ENCODE peak calls at places on chromosomes 13 and 19, in four cellular contexts. One of them, this sample, is unnamed.

GRCh38 chr19:9986787-9987281 is 23.5 kb downstream of the COL5A3 start:
- DNase-seq in ovary: peak; percentile 56
- DNase-seq in aorta: peak; percentile 69
- DNase-seq in hepatocyte: no peak
- DNase-seq in this sample: no peak

GRCh38 chr19:35963514-35963913 is 27.3 kb downstream of the LRFN3 start:
- DNase-seq in hepatocyte: peak; percentile 86
- DNase-seq in aorta: no peak
- DNase-seq in ovary: peak; percentile 63
- DNase-seq in this sample: peak; percentile 75

GRCh38 chr13:23868521-23868920 is 20.7 kb downstream of the MIPEP start:
- DNase-seq in aorta: no peak
- DNase-seq in hepatocyte: no peak
- DNase-seq in ovary: no peak
- DNase-seq in this sample: no peak

GRCh38 chr13:106513025-106513424 is 22.4 kb downstream of the EFNB2 start:
- DNase-seq in hepatocyte: no peak
- DNase-seq in ovary: no peak
- DNase-seq in aorta: no peak
- DNase-seq in this sample: no peak

GRCh38 chr13:33015791-33016323 is 366 bp upstream of the KL start:
- DNase-seq in aorta: no peak
- DNase-seq in hepatocyte: peak; percentile 36
- DNase-seq in ovary: peak; percentile 44
- DNase-seq in this sample: no peak

GRCh38 chr13:42478531-42479156 is 95.3 kb upstream of the TNFSF11 start:
- DNase-seq in aorta: no peak
- DNase-seq in ovary: no peak
- DNase-seq in hepatocyte: peak; percentile 32
- DNase-seq in this sample: no peak

GRCh38 chr13:48094404-48094780 is 512 bp downstream of the MED4 start:
- DNase-seq in hepatocyte: no peak
- DNase-seq in aorta: no peak
- DNase-seq in ovary: no peak
- DNase-seq in this sample: peak; percentile 40

GRCh38 chr13:51697181-51697580 is 106.8 kb downstream of the DHRS12 start:
- DNase-seq in hepatocyte: no peak
- DNase-seq in ovary: no peak
- DNase-seq in aorta: no peak
- DNase-seq in this sample: no peak

GRCh38 chr13:30409911-30410704 is 12.2 kb upstream of the UBE2L5 start:
- DNase-seq in ovary: peak; percentile 44
- DNase-seq in hepatocyte: peak; percentile 41
- DNase-seq in aorta: peak; percentile 62
- DNase-seq in this sample: no peak

GRCh38 chr13:52061587-52061986 is 37.1 kb downstream of the UTP14C start:
- DNase-seq in ovary: no peak
- DNase-seq in aorta: no peak
- DNase-seq in hepatocyte: no peak
- DNase-seq in this sample: no peak

GRCh38 chr13:69857188-69857821 is 250.3 kb upstream of the ATXN8OS start:
- DNase-seq in hepatocyte: peak; percentile 83
- DNase-seq in ovary: no peak
- DNase-seq in aorta: no peak
- DNase-seq in this sample: no peak

GRCh38 chr19:1125601-1126533 is 22.1 kb downstream of the GPX4 start:
- DNase-seq in ovary: no peak
- DNase-seq in aorta: peak; percentile 78
- DNase-seq in hepatocyte: no peak
- DNase-seq in this sample: no peak

GRCh38 chr13:98586400-98587144 is 9.7 kb upstream of the STK24 start:
- DNase-seq in ovary: no peak
- DNase-seq in aorta: no peak
- DNase-seq in hepatocyte: no peak
- DNase-seq in this sample: no peak

GRCh38 chr13:30456290-30456689 is 9.4 kb downstream of the HMGB1 start:
- DNase-seq in hepatocyte: no peak
- DNase-seq in aorta: no peak
- DNase-seq in ovary: no peak
- DNase-seq in this sample: no peak

GRCh38 chr19:43532571-43532961 is 422 bp upstream of the ZNF575 start:
- DNase-seq in aorta: peak; percentile 76
- DNase-seq in ovary: peak; percentile 69
- DNase-seq in hepatocyte: no peak
- DNase-seq in this sample: no peak

GRCh38 chr13:52999093-52999696 is 29.4 kb upstream of the OLFM4 start:
- DNase-seq in ovary: no peak
- DNase-seq in hepatocyte: no peak
- DNase-seq in aorta: no peak
- DNase-seq in this sample: no peak

GRCh38 chr19:11023016-11023415 is 62.2 kb downstream of the SMARCA4 start:
- DNase-seq in hepatocyte: no peak
- DNase-seq in ovary: no peak
- DNase-seq in aorta: no peak
- DNase-seq in this sample: no peak

GRCh38 chr13:110398564-110399507 is 91.8 kb downstream of the COL4A2 start:
- DNase-seq in ovary: no peak
- DNase-seq in aorta: peak; percentile 28
- DNase-seq in hepatocyte: no peak
- DNase-seq in this sample: no peak

GRCh38 chr19:12331211-12331941 is 2.1 kb downstream of the ZNF563 start:
- DNase-seq in hepatocyte: peak; percentile 66
- DNase-seq in ovary: no peak
- DNase-seq in aorta: no peak
- DNase-seq in this sample: no peak

GRCh38 chr19:35715355-35715809 is 2.4 kb upstream of the KMT2B start:
- DNase-seq in ovary: no peak
- DNase-seq in hepatocyte: no peak
- DNase-seq in aorta: no peak
- DNase-seq in this sample: no peak

GRCh38 chr19:47227347-47228167 is 3.4 kb downstream of the BBC3 start:
- DNase-seq in hepatocyte: peak; percentile 92
- DNase-seq in ovary: peak; percentile 87
- DNase-seq in aorta: peak; percentile 97
- DNase-seq in this sample: peak; percentile 92

GRCh38 chr19:17246681-17247425 is 1.1 kb upstream of the NR2F6 start:
- DNase-seq in ovary: no peak
- DNase-seq in hepatocyte: peak; percentile 77
- DNase-seq in aorta: no peak
- DNase-seq in this sample: no peak

GRCh38 chr13:96898212-96898611 is 96.1 kb downstream of the OXGR1 start:
- DNase-seq in hepatocyte: no peak
- DNase-seq in ovary: no peak
- DNase-seq in aorta: no peak
- DNase-seq in this sample: no peak

DNA sequence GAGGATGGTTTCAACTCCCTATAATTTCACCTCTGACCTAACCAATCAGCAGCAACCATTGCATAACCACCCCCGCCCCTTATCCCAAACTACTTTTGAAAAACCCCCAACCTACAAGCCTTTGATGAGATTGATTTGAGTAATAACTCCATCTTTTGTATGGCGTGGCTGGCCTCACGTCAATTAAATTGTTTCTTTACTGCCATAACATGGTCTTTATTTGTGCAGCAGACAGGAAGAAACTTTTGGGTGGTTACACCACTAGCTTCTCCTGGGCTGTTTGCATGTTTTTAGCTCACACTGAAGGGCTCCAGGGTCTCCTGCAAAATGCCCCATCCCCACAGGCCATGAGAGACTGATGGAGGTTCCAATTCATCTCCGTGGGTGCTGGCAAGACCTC is 34.0 kb upstream of the PEG3 start:
- DNase-seq in aorta: no peak
- DNase-seq in hepatocyte: no peak
- DNase-seq in ovary: no peak
- DNase-seq in this sample: no peak
- H3K9me3 ChIP-seq in aorta: peaks cover 7% of the 10 kb centered on the region
- H3K9me3 ChIP-seq in hepatocyte: no peaks in the 10 kb centered on the region
- H3K9me3 ChIP-seq in ovary: no peaks in the 10 kb centered on the region
- H3K9me3 ChIP-seq in this sample: peaks cover 16% of the 10 kb centered on the region

DNA sequence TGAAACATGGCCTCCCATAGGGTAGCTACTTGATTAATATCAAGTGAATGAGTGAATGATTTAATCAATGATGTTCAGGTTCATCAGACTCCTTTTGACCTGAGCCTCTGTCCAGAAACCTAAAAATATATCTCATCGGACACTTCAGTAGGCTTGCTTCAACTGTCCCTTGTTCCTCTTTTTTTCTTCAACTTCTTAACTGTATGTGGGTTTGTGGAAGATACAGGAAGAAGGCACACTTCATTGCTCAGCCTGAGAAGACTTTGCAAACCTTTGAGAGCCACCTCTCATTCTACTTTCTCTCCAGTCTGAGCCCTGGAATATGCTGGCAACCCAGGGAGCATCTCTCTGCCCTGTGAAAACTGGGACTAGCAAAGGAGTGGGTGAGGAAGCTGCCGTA is 557.0 kb downstream of the FGF9 start:
- DNase-seq in hepatocyte: no peak
- DNase-seq in ovary: no peak
- DNase-seq in aorta: no peak
- DNase-seq in this sample: no peak
- H3K4me1 ChIP-seq in hepatocyte: no peaks in the 10 kb centered on the region
- H3K4me1 ChIP-seq in ovary: no peaks in the 10 kb centered on the region
- H3K4me1 ChIP-seq in aorta: no peaks in the 10 kb centered on the region
- H3K4me1 ChIP-seq in this sample: no peaks in the 10 kb centered on the region

GRCh38 chr13:94708031-94708571 is 4.2 kb downstream of the SOX21 start:
- DNase-seq in ovary: no peak
- DNase-seq in aorta: no peak
- DNase-seq in hepatocyte: no peak
- DNase-seq in this sample: peak; percentile 35
- H3K4me3 ChIP-seq in ovary: no peak overlapping the region
- H3K4me3 ChIP-seq in aorta: no peak overlapping the region
- H3K4me3 ChIP-seq in hepatocyte: no peak overlapping the region
- H3K4me3 ChIP-seq in this sample: peak overlapping the region; percentile 46

DNA sequence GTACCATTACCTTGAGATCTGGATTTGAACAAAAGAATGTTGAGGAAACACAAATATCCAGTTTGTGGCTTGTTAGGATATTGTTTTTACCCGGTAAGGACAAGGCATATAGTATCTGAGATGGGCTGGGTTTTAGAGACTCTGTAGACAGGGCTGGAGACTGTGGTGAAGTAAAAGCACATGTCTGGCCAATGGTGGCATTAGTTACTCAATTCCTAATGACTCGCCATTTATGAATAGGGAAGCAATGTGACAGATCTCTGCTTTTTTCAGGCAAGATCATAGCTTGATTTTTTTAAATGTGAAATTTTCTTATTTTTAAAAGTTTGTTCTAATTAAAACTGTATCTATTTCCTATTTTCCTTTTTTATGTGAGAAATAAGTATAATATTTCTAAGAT is 371.1 kb upstream of the SPRY2 start:
- DNase-seq in aorta: no peak
- DNase-seq in hepatocyte: no peak
- DNase-seq in ovary: no peak
- DNase-seq in this sample: no peak
- H3K9me3 ChIP-seq in aorta: no peaks in the 10 kb centered on the region
- H3K9me3 ChIP-seq in hepatocyte: no peaks in the 10 kb centered on the region
- H3K9me3 ChIP-seq in ovary: no peaks in the 10 kb centered on the region
- H3K9me3 ChIP-seq in this sample: no peaks in the 10 kb centered on the region

GRCh38 chr19:4390862-4391693 is 9.3 kb downstream of the SH3GL1 start:
- DNase-seq in aorta: no peak
- DNase-seq in ovary: no peak
- DNase-seq in hepatocyte: peak; percentile 76
- DNase-seq in this sample: peak; percentile 23

GRCh38 chr19:4391701-4392543 is 8.4 kb downstream of the SH3GL1 start:
- DNase-seq in ovary: no peak
- DNase-seq in aorta: no peak
- DNase-seq in hepatocyte: no peak
- DNase-seq in this sample: peak; percentile 87

GRCh38 chr19:4389064-4389375 is 11.3 kb downstream of the SH3GL1 start:
- DNase-seq in ovary: no peak
- DNase-seq in hepatocyte: no peak
- DNase-seq in aorta: no peak
- DNase-seq in this sample: no peak

GRCh38 chr19:4389511-4390016 is 10.8 kb downstream of the SH3GL1 start:
- DNase-seq in hepatocyte: no peak
- DNase-seq in ovary: no peak
- DNase-seq in aorta: no peak
- DNase-seq in this sample: no peak

DNA sequence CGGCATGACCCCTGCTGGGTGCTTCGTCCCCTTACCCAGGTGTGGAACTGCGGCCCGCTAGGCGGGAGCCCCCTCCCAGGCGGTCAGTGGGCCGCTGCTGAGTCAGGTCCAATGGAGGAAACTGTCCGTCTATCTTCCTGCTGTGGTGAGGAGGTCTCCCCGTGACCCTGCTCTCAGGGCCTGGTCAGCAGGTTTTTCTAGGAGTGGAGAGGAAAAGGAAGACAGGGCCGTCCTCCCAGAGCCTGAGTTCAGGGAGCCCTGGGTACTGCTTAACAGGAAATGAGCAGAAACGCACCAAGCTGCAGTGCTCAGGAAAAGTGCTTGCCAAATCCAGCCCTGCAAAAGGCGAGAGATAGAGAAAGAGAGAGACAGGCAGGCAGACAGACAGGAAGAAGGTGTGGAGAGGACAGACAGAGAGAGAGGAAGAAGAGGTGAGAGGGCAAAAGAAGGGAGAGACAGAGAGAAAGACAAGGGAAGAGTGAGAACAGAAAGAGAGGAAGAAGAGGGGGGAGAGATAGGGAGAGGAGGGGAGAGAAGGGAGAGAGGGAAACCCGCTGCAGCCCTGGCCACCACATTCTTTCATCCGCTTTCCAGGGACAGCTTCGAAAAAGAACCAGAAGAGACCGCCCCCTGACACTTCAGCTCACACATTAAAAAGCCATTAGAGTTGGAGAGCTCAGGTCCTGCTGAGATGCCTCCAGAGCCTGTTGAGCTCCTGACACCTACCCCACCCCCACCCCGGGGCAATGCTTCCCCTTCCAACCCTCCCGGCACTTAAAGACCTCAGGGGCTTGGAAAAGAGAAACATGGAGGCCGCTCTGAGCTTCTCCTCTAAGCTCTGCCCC is 10.1 kb downstream of the SH3GL1 start:
- DNase-seq in aorta: peak; percentile 79
- DNase-seq in hepatocyte: peak; percentile 53
- DNase-seq in ovary: no peak
- DNase-seq in this sample: no peak
- H3K4me1 ChIP-seq in aorta: no peaks in the 10 kb centered on the region
- H3K4me1 ChIP-seq in hepatocyte: peaks cover 75% of the 10 kb centered on the region
- H3K4me1 ChIP-seq in ovary: peaks cover 32% of the 10 kb centered on the region
- H3K4me1 ChIP-seq in this sample: peaks cover 42% of the 10 kb centered on the region

DNA sequence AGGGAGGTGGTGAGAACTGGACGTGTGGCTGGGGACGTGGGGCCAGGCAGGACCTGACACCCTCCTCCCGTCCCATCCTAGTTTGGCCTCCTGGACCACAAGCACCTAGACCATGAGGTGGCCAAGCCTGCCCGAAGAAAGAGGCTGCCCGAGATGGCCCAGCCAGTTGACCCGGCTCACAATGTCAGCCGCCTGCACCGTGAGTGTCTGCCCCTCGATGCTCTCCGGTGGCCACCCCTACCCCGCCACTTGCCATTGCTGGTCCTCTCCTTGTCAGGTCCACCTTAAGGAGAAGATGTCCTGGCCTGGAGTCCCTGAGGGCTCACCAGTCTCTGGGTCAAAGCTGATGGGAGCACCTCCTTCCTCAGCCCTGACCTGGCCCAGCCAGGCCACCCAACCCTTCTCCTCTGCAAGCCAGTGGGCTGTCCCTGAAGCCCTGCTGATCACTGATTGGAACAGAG is 2.2 kb downstream of the ANGPTL4 start:
- DNase-seq in hepatocyte: no peak
- DNase-seq in aorta: no peak
- DNase-seq in ovary: no peak
- DNase-seq in this sample: no peak
- H3K4me3 ChIP-seq in hepatocyte: no peak overlapping the region
- H3K4me3 ChIP-seq in aorta: no peak overlapping the region
- H3K4me3 ChIP-seq in ovary: no peak overlapping the region
- H3K4me3 ChIP-seq in this sample: no peak overlapping the region

This sample was measured in SJCRH30.